ENCODE peak calls at places on chromosomes 12 and 14, in six cellular contexts. M is stimulated activated CD4-positive, alpha-beta T cell treated with anti-CD3 and anti-CD28 coated beads, Interleukin-4, amount 100 ng/mL, for 24 hours; Y is mesothelial cell of epicardium; B is effector CD8-positive, alpha-beta T cell; I is HuH-7; D is H7. N is an unnamed sample.

GRCh38 chr12:118498171-118498570 is 121.8 kb downstream of the SUDS3 start:
- DNase-seq in Y (no peak), B (no peak), M (no peak), D (no peak), I (no peak), N (no peak)

GRCh38 chr12:98490491-98491453 is 24.6 kb upstream of the TMPO start:
- DNase-seq in D (peak; percentile 73), Y (peak; percentile 70), M (peak; percentile 84), B (peak; percentile 79), I (peak; percentile 57), N (peak; percentile 73)

GRCh38 chr14:50082784-50083466 is 33.4 kb downstream of the VCPKMT start:
- DNase-seq in I (no peak), D (no peak), Y (no peak), M (peak; percentile 92), B (peak; percentile 66), N (peak; percentile 79)

GRCh38 chr14:33738481-33738880 is 212.4 kb downstream of the EGLN3 start:
- DNase-seq in M (no peak), B (no peak), D (no peak), I (no peak), Y (no peak), N (no peak)

GRCh38 chr14:37587881-37588666 is 7.0 kb downstream of the FOXA1 start:
- DNase-seq in Y (no peak), D (peak; percentile 87), I (no peak), M (no peak), B (no peak), N (no peak)

GRCh38 chr12:14417717-14418116 is 52.2 kb downstream of the ATF7IP start:
- DNase-seq in D (peak; percentile 62), Y (peak; percentile 47), B (peak; percentile 63), M (peak; percentile 71), I (no peak), N (peak; percentile 62)

GRCh38 chr12:121505513-121505912 is 75.3 kb downstream of the KDM2B start:
- DNase-seq in I (no peak), Y (no peak), D (no peak), B (no peak), M (no peak), N (no peak)

GRCh38 chr14:44607701-44608100 is 100.6 kb upstream of the FSCB start:
- DNase-seq in B (no peak), I (no peak), D (no peak), Y (no peak), M (no peak), N (no peak)

GRCh38 chr14:100108042-100108825 is 43.0 kb downstream of the EVL start:
- DNase-seq in M (peak; percentile 91), D (peak; percentile 96), I (peak; percentile 85), B (peak; percentile 86), Y (peak; percentile 77), N (peak; percentile 81)

GRCh38 chr12:82326905-82327503 is 31.2 kb downstream of the CCDC59 start:
- DNase-seq in M (no peak), B (no peak), I (no peak), D (no peak), Y (no peak), N (no peak)

GRCh38 chr14:71187633-71188356 is 280.5 kb downstream of the PCNX1 start:
- DNase-seq in M (no peak), D (no peak), B (no peak), I (no peak), Y (no peak), N (no peak)

GRCh38 chr12:109053382-109054123 is 1.2 kb downstream of the USP30 start:
- DNase-seq in D (peak; percentile 9), B (no peak), Y (no peak), I (no peak), M (peak; percentile 45), N (peak; percentile 69)

GRCh38 chr14:33307691-33308369 is 369.2 kb downstream of the NPAS3 start:
- DNase-seq in Y (no peak), M (no peak), D (no peak), I (no peak), B (no peak), N (no peak)

GRCh38 chr12:102702447-102703114 is 214.5 kb downstream of the PAH start:
- DNase-seq in D (peak; percentile 38), B (no peak), M (peak; percentile 22), I (peak; percentile 65), Y (no peak), N (peak; percentile 53)

GRCh38 chr12:1314523-1314922 is 279.9 kb downstream of the FBXL14 start:
- DNase-seq in D (no peak), I (no peak), Y (no peak), M (no peak), B (no peak), N (no peak)

GRCh38 chr12:88052686-88053085 is 23.5 kb upstream of the C12orf50 start:
- DNase-seq in I (no peak), B (no peak), D (no peak), M (no peak), Y (no peak), N (no peak)

GRCh38 chr12:16473610-16474326 is 126.3 kb downstream of the MGST1 start:
- DNase-seq in D (no peak), B (no peak), M (no peak), Y (no peak), I (no peak), N (no peak)

GRCh38 chr14:92932448-92933395 is 9.8 kb downstream of the CHGA start:
- DNase-seq in D (no peak), B (no peak), M (no peak), Y (no peak), I (no peak), N (no peak)

GRCh38 chr12:91001306-91001705 is 3.5 kb downstream of the EPYC start:
- DNase-seq in D (no peak), B (no peak), M (no peak), Y (no peak), I (no peak), N (no peak)

GRCh38 chr14:79285263-79285662 is 926.0 kb downstream of the DIO2 start:
- DNase-seq in M (no peak), Y (no peak), I (no peak), D (no peak), B (no peak), N (no peak)

GRCh38 chr12:53482626-53483165 is 16.6 kb downstream of the MAP3K12 start:
- DNase-seq in Y (no peak), M (no peak), B (no peak), D (peak; percentile 60), I (no peak), N (no peak)

GRCh38 chr14:102363182-102363952 is 626 bp downstream of the TECPR2 start:
- DNase-seq in Y (peak; percentile 40), B (peak; percentile 13), D (peak; percentile 84), I (peak; percentile 20), M (peak; percentile 23), N (peak; percentile 35)

GRCh38 chr14:52960627-52961026 is 9.8 kb upstream of the FERMT2 start:
- DNase-seq in Y (no peak), B (no peak), M (no peak), I (no peak), D (no peak), N (no peak)

GRCh38 chr14:98935921-98936320 is 336.1 kb downstream of the BCL11B start:
- DNase-seq in B (no peak), Y (no peak), M (no peak), D (no peak), I (no peak), N (no peak)

GRCh38 chr12:66409195-66409871 is 107.0 kb downstream of the HELB start:
- DNase-seq in B (peak; percentile 6), Y (no peak), I (no peak), D (peak; percentile 15), M (peak; percentile 32), N (no peak)

GRCh38 chr14:74347096-74347794 is 1.0 kb upstream of the VRTN start:
- DNase-seq in I (no peak), D (peak; percentile 77), Y (no peak), M (no peak), B (no peak), N (no peak)

GRCh38 chr12:34288963-34289345 is 266.7 kb downstream of the ALG10 start:
- DNase-seq in M (no peak), Y (no peak), I (no peak), B (no peak), D (no peak), N (no peak)

GRCh38 chr12:57241556-57242310 is 9.3 kb downstream of the STAC3 start:
- DNase-seq in M (no peak), D (peak; percentile 70), B (no peak), I (no peak), Y (no peak), N (no peak)

GRCh38 chr12:114676142-114676741 is 7.7 kb downstream of the TBX3 start:
- DNase-seq in B (no peak), I (no peak), D (no peak), M (no peak), Y (no peak), N (no peak)